ENCODE peak calls at places on chromosomes 11 and 22, in five cellular contexts. D is HCT116, E is H1, G is K562, U is GM12878. S is an unnamed sample.

GRCh38 chr22:20433686-20434241 is 3.9 kb downstream of the SCARF2 start:
- DNase-seq in D (no peak), E (no peak), G (no peak), U (no peak), S (no peak)

GRCh38 chr11:120180571-120181445 is 30.0 kb upstream of the OAF start:
- DNase-seq in D (no peak), E (no peak), G (no peak), U (no peak), S (peak; percentile 20)

GRCh38 chr11:61509058-61510029 is 795 bp downstream of the LRRC10B start:
- DNase-seq in D (peak; percentile 37), E (peak; percentile 84), G (peak; percentile 83), U (no peak), S (peak; percentile 63)

GRCh38 chr22:42887523-42888507 is 30.7 kb upstream of the ARFGAP3 start:
- DNase-seq in D (no peak), E (no peak), G (no peak), U (no peak), S (no peak)

GRCh38 chr11:124892131-124892530 is 5.5 kb downstream of the ROBO4 start:
- DNase-seq in D (no peak), E (no peak), G (no peak), U (no peak), S (no peak)

GRCh38 chr11:101470881-101471535 is 112.8 kb downstream of the TRPC6 start:
- DNase-seq in D (no peak), E (no peak), G (no peak), U (no peak), S (peak; percentile 25)

GRCh38 chr22:47943729-47944700 is 1181.6 kb downstream of the TBC1D22A start:
- DNase-seq in D (no peak), E (no peak), G (no peak), U (no peak), S (no peak)

GRCh38 chr22:35842954-35843353 is 125.3 kb downstream of the APOL5 start:
- DNase-seq in D (peak; percentile 62), E (no peak), G (peak; percentile 11), U (no peak), S (peak; percentile 61)

GRCh38 chr11:128098840-128099239 is 488.5 kb downstream of the ETS1 start:
- DNase-seq in D (no peak), E (no peak), G (no peak), U (no peak), S (no peak)

GRCh38 chr11:55942785-55943392 is 6.7 kb upstream of the OR5I1 start:
- DNase-seq in D (peak; percentile 18), E (no peak), G (peak; percentile 5), U (no peak), S (peak; percentile 23)

GRCh38 chr11:106457727-106458126 is 380.3 kb downstream of the AASDHPPT start:
- DNase-seq in D (no peak), E (no peak), G (no peak), U (no peak), S (peak; percentile 10)

GRCh38 chr11:111775024-111775710 is 9.0 kb upstream of the PPP2R1B start:
- DNase-seq in D (no peak), E (no peak), G (no peak), U (no peak), S (no peak)

GRCh38 chr11:46553746-46554204 is 40.0 kb downstream of the AMBRA1 start:
- DNase-seq in D (peak; percentile 62), E (no peak), G (no peak), U (no peak), S (peak; percentile 42)

GRCh38 chr11:102256251-102256650 is 61.0 kb upstream of the BIRC3 start:
- DNase-seq in D (no peak), E (no peak), G (no peak), U (no peak), S (no peak)

GRCh38 chr11:75350122-75350742 is 1.2 kb downstream of the ARRB1 start:
- DNase-seq in D (no peak), E (no peak), G (no peak), U (no peak), S (no peak)

GRCh38 chr11:2138436-2139117 is 612 bp downstream of the IGF2 start:
- DNase-seq in D (no peak), E (no peak), G (peak; percentile 34), U (no peak), S (no peak)

GRCh38 chr11:64842851-64843841 is 1.3 kb downstream of the CDC42BPG start:
- DNase-seq in D (no peak), E (peak; percentile 58), G (peak; percentile 60), U (no peak), S (peak; percentile 70)

GRCh38 chr22:39349506-39349966 is 255 bp upstream of the SYNGR1 start:
- DNase-seq in D (no peak), E (peak; percentile 70), G (peak; percentile 96), U (no peak), S (no peak)

GRCh38 chr11:62665630-62666258 is 632 bp downstream of the CSKMT start:
- DNase-seq in D (no peak), E (no peak), G (peak; percentile 75), U (no peak), S (no peak)

GRCh38 chr22:20844055-20845037 is 14.3 kb downstream of the PI4KA start:
- DNase-seq in D (no peak), E (no peak), G (peak; percentile 33), U (no peak), S (no peak)

GRCh38 chr22:46107089-46107664 is 43.1 kb upstream of the PPARA start:
- DNase-seq in D (no peak), E (no peak), G (no peak), U (no peak), S (no peak)

GRCh38 chr22:46104881-46105493 is 45.3 kb upstream of the PPARA start:
- DNase-seq in D (no peak), E (no peak), G (no peak), U (no peak), S (no peak)

GRCh38 chr22:46104170-46104880 is 46.0 kb upstream of the PPARA start:
- DNase-seq in D (no peak), E (no peak), G (no peak), U (no peak), S (no peak)

GRCh38 chr22:46106279-46107022 is 43.9 kb upstream of the PPARA start:
- DNase-seq in D (no peak), E (no peak), G (no peak), U (no peak), S (no peak)

GRCh38 chr22:46105494-46106278 is 44.6 kb upstream of the PPARA start:
- DNase-seq in D (no peak), E (no peak), G (no peak), U (no peak), S (peak; percentile 87)
- TF ChIP-seq SRF in D (no peak), E (no peak), G (no peak), U (no peak), S (no peak)

GRCh38 chr11:83941050-83941449 is 654.9 kb upstream of the CCDC90B start:
- DNase-seq in D (no peak), E (no peak), G (no peak), U (no peak), S (no peak)

GRCh38 chr11:83951521-83951920 is 665.4 kb upstream of the CCDC90B start:
- DNase-seq in D (no peak), E (no peak), G (no peak), U (no peak), S (no peak)

GRCh38 chr11:83948205-83948604 is 662.0 kb upstream of the CCDC90B start:
- DNase-seq in D (no peak), E (no peak), G (no peak), U (no peak), S (no peak)

DNA sequence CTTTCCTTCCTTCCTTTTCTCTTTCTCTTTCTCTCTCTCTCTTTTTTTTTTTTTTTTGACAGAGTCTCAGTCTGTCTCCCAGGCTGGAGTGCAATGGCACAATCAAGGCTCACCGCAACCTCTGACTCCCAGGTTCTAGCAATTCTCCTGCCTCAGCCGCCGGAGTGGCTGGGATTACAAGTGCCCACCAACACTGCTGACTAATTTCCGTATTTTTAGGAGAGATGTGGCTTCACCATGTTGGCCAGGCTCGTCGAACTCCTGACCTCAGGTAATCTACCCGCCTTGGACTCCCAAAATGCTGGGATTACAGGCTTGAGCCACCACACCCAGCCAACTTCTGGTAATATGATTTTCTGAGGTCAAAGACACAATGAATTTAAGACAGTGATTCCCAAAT is 659.8 kb upstream of the CCDC90B start:
- DNase-seq in D (no peak), E (no peak), G (no peak), U (no peak), S (no peak)
- TF ChIP-seq SRF in D (no peak), E (no peak), G (no peak), U (no peak), S (no peak)

DNA sequence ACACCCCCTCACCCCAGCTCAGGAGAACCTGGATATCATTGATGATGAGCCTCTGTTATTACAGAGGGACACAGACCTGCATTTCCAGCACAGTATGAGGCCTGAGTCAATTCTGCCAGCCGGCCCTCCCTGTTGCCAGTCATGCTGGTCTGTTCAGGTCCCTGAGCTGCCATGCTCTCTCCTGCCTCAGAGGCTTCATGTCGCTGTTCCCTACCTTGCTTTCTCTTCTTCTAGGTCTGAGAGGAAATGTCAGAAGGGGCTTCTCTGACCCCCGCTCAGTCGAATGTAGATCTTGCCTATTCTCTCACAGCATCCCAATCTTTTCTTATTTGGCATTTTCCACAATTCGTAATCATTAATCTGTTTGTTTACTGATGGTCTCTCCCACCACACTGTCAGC is 21.8 kb upstream of the ABCC8 start:
- DNase-seq in D (no peak), E (peak; percentile 52), G (peak; percentile 49), U (no peak), S (no peak)
- TF ChIP-seq SRF in D (no peak), E (no peak), G (no peak), U (no peak), S (no peak)

GRCh38 chr11:852762-853161 is 10.1 kb downstream of the TSPAN4 start:
- DNase-seq in D (no peak), E (no peak), G (no peak), U (no peak), S (no peak)

GRCh38 chr11:849951-850776 is 7.5 kb downstream of the TSPAN4 start:
- DNase-seq in D (no peak), E (no peak), G (no peak), U (no peak), S (no peak)

GRCh38 chr11:848380-848931 is 5.8 kb downstream of the TSPAN4 start:
- DNase-seq in D (no peak), E (peak; percentile 85), G (peak; percentile 67), U (no peak), S (no peak)

GRCh38 chr11:848988-849824 is 6.6 kb downstream of the TSPAN4 start:
- DNase-seq in D (no peak), E (peak; percentile 90), G (no peak), U (no peak), S (no peak)

DNA sequence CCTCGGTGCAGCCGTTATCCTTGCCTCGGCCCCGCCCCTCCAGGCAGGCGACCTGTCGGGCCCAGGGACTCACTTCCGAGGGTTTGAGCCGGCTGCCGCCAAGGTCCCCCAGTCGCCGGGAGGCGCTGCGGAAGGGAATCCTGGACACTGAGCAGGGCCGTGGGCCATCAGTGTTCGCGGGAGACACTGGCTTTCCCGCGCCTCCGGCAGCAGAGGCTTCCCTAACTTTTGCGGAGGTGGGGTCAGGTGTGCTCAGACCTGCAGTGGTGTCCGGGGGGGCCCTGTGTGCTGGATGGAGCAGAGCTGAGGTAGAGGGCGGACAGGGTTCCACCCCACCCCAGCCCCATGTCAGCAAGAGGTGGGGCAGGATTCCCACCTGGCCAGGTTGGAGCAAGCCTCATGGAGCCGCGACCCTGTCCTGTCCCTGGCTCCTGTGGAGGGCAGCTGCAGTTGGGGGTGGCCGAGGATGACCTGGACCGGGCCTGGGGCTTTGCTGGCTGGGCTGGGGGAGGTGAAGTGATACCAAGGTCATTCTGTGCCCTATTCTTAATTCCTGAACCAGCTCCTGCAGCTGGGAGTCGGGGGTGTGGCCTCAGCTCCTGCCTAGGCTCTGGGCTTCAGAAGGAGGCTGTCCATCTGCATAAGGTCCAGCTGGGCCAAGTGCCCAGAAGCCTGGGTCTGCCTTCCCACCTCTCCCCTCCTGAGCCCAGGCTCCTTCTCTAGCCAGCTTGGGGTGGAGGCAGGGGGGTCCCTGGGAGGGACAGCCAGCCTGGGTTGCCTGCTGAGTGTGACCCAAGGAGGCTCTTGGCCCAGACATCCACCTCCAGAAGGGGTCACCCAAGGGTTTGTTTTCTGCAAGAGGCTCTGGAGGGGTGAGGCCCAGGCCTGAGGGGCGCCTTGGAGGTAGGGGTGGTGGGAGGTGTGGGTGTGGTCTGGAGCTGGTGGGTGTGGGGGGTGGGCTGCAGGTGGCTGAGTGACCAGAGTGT is 8.4 kb downstream of the TSPAN4 start:
- DNase-seq in D (no peak), E (peak; percentile 76), G (no peak), U (no peak), S (no peak)
- TF ChIP-seq SRF in D (no peak), E (no peak), G (no peak), U (no peak), S (no peak)

S was measured in HepG2.